ENCODE peak calls at places on chromosome 5, in five cellular contexts. X, M, J, S and G are unnamed samples.

GRCh38 chr5:66960373-66961137 is 236.0 kb downstream of the CD180 start:
- DNase-seq in X (no peak), M (no peak), J (no peak), S (no peak), G (no peak)

GRCh38 chr5:157456301-157456700 is 3.7 kb upstream of the NIPAL4 start:
- DNase-seq in X (no peak), M (no peak), J (peak; percentile 47), S (no peak), G (no peak)

GRCh38 chr5:10760033-10760975 is 730 bp downstream of the DAP start:
- DNase-seq in X (no peak), M (peak; percentile 32), J (peak; percentile 72), S (peak; percentile 60), G (peak; percentile 57)

GRCh38 chr5:73544429-73545402 is 20.7 kb downstream of the ANKRA2 start:
- DNase-seq in X (no peak), M (no peak), J (no peak), S (no peak), G (no peak)

GRCh38 chr5:107671742-107672211 is 1.0 kb upstream of the EFNA5 start:
- DNase-seq in X (no peak), M (no peak), J (no peak), S (no peak), G (no peak)

GRCh38 chr5:150469718-150470470 is 20.4 kb upstream of the RPS14 start:
- DNase-seq in X (no peak), M (no peak), J (no peak), S (no peak), G (no peak)

GRCh38 chr5:125042243-125042887 is 295.9 kb upstream of the ZNF608 start:
- DNase-seq in X (no peak), M (no peak), J (no peak), S (no peak), G (no peak)

GRCh38 chr5:132265336-132266030 is 8.0 kb downstream of the PDLIM4 start:
- DNase-seq in X (peak; percentile 20), M (peak; percentile 57), J (peak; percentile 88), S (peak; percentile 78), G (no peak)

GRCh38 chr5:83662558-83662957 is 58.1 kb downstream of the HAPLN1 start:
- DNase-seq in X (no peak), M (no peak), J (no peak), S (no peak), G (peak; percentile 42)

GRCh38 chr5:107985144-107985543 is 314.4 kb upstream of the EFNA5 start:
- DNase-seq in X (no peak), M (peak; percentile 11), J (no peak), S (no peak), G (no peak)

GRCh38 chr5:98104454-98105188 is 668.8 kb upstream of the RGMB start:
- DNase-seq in X (no peak), M (no peak), J (no peak), S (no peak), G (no peak)

GRCh38 chr5:141695627-141696180 is 13.7 kb upstream of the ARAP3 start:
- DNase-seq in X (no peak), M (no peak), J (no peak), S (no peak), G (no peak)

GRCh38 chr5:123283537-123283936 is 139.7 kb downstream of the CEP120 start:
- DNase-seq in X (no peak), M (no peak), J (no peak), S (no peak), G (no peak)

GRCh38 chr5:78779771-78780616 is 131.4 kb upstream of the LHFPL2 start:
- DNase-seq in X (no peak), M (no peak), J (no peak), S (no peak), G (no peak)

GRCh38 chr5:144638802-144639201 is 468.1 kb downstream of the KCTD16 start:
- DNase-seq in X (no peak), M (no peak), J (no peak), S (no peak), G (no peak)

GRCh38 chr5:80198399-80198798 is 57.4 kb downstream of the SERINC5 start:
- DNase-seq in X (no peak), M (no peak), J (no peak), S (no peak), G (no peak)

GRCh38 chr5:2174572-2174971 is 291.8 kb upstream of the IRX4 start:
- DNase-seq in X (peak; percentile 46), M (no peak), J (no peak), S (no peak), G (no peak)

GRCh38 chr5:146646441-146646840 is 130.5 kb upstream of the GPR151 start:
- DNase-seq in X (no peak), M (no peak), J (no peak), S (no peak), G (no peak)

GRCh38 chr5:82911902-82912301 is 165.3 kb downstream of the TMEM167A start:
- DNase-seq in X (no peak), M (no peak), J (no peak), S (no peak), G (peak; percentile 13)

GRCh38 chr5:132591140-132591539 is 34.4 kb downstream of the RAD50 start:
- DNase-seq in X (no peak), M (no peak), J (no peak), S (no peak), G (peak; percentile 41)

GRCh38 chr5:151448038-151448985 is 909 bp downstream of the SLC36A1 start:
- DNase-seq in X (no peak), M (no peak), J (no peak), S (peak; percentile 21), G (peak; percentile 32)

GRCh38 chr5:59506285-59506877 is 387.1 kb downstream of the PDE4D start:
- DNase-seq in X (no peak), M (no peak), J (no peak), S (no peak), G (peak; percentile 31)

GRCh38 chr5:156366536-156366935 is 39.6 kb downstream of the SGCD start:
- DNase-seq in X (no peak), M (no peak), J (no peak), S (no peak), G (no peak)

GRCh38 chr5:21067724-21068123 is 1079.7 kb upstream of the CDH18 start:
- DNase-seq in X (no peak), M (no peak), J (no peak), S (no peak), G (no peak)

GRCh38 chr5:158277276-158277675 is 418.3 kb upstream of the CLINT1 start:
- DNase-seq in X (no peak), M (no peak), J (no peak), S (no peak), G (no peak)

GRCh38 chr5:1318659-1319251 is 23.9 kb upstream of the TERT start:
- DNase-seq in X (peak; percentile 75), M (no peak), J (peak; percentile 72), S (no peak), G (no peak)

DNA sequence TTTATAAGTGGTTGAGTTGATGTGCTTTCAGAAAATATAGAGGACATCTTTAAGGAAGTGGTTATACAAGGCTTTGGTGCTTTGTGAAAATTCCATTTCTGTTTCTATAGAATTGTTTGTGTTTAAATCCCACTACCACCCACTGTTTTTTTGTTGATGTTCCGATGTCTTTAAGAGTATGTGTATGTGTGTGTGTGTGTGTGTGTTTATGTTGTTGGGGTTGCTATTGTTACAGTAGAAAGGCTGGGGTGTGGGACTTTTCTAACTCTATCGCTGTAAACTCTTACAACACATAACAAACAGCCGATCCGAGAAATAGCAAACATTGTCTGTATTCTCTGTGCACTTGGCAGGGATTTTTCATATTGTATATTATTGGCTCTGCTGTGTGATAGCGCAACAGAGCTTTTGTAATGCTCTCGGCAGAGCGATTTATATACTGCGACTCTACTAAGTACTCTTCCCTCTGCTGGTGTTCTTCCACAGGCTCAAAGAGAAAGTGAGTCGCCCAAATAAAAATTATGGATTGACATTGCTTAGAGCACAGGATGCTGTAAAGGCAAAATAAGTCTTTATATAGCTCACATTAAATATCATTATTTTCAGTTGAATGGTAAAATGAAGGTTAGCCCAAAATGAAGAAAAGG is 492.1 kb upstream of the ARRDC3 start:
- DNase-seq in X (no peak), M (no peak), J (no peak), S (no peak), G (no peak)
- H3K4me3 ChIP-seq in X (no peak overlapping the region), M (no peak overlapping the region), J (no peak overlapping the region), S (no peak overlapping the region), G (no peak overlapping the region)

DNA sequence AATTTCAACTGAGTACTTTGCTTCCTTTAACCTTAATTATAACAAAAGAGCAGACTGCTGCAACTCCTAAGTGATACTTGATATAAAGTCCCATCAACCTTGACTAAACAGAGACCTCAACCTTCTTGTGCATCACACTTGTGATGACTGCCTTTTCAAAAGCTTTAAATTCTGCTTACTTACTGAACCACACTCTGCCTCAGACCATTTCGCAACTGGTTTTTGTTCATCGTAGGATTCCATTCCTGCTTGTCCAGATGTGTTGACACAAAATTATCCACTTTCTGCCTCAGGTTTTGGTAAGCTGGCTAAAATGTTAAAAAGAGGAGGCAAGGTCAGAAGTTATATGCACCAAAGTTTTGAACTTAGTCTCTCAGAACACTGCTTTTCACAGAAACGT is 3.5 kb downstream of the BOD1 start:
- DNase-seq in X (no peak), M (no peak), J (no peak), S (no peak), G (no peak)
- TF ChIP-seq CTCF in X (no peak), M (no peak), J (no peak), S (no peak), G (no peak)

GRCh38 chr5:139864716-139865483 is 69.3 kb downstream of the PSD2 start:
- DNase-seq in X (peak; percentile 59), M (no peak), J (no peak), S (peak; percentile 20), G (no peak)

GRCh38 chr5:139867581-139867980 is 72.0 kb downstream of the PSD2 start:
- DNase-seq in X (no peak), M (no peak), J (no peak), S (no peak), G (no peak)

GRCh38 chr5:139863855-139864558 is 68.4 kb downstream of the PSD2 start:
- DNase-seq in X (no peak), M (peak; percentile 86), J (no peak), S (peak; percentile 81), G (peak; percentile 72)

GRCh38 chr5:139869042-139869790 is 73.6 kb downstream of the PSD2 start:
- DNase-seq in X (peak; percentile 67), M (no peak), J (no peak), S (no peak), G (no peak)

DNA sequence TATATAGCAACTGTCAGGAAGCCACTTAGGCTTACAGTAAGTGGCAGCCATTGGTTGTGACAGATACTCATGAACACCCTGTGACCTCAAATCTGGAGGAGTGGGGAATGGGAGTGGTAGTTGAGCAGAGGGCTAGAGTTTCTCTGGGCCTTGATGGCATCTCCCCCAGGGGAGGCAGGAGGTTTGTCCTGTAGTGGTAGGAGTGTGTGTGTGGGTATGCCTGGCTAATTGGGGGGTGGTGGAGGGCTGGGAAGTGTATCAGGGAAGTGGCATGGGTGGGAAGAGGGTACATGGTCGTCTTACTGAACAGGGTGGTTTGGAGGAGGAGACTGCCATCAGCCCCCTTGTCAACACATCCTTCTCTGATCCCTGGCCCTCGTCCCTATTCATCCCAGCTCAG is 71.5 kb downstream of the PSD2 start:
- DNase-seq in X (no peak), M (no peak), J (no peak), S (no peak), G (no peak)
- H3K4me3 ChIP-seq in X (no peak overlapping the region), M (no peak overlapping the region), J (no peak overlapping the region), S (no peak overlapping the region), G (no peak overlapping the region)

GRCh38 chr5:77368367-77368766 is 123.7 kb downstream of the WDR41 start:
- DNase-seq in X (no peak), M (no peak), J (no peak), S (no peak), G (no peak)
- TF ChIP-seq CTCF in X (no peak), M (no peak), J (no peak), S (no peak), G (no peak)